ENCODE peak calls at places on chromosomes 5 and 9, in four cellular contexts. Y is H9, Q is H1, B is IMR-90. H is an unnamed sample.

GRCh38 chr9:135401218-135401617 is 78.4 kb upstream of the PPP1R26 start:
- DNase-seq in Q (no peak), B (no peak), Y (no peak), H (no peak)

GRCh38 chr5:11599499-11599898 is 304.7 kb downstream of the CTNND2 start:
- DNase-seq in B (no peak), Q (no peak), Y (no peak), H (no peak)

GRCh38 chr9:26833792-26834191 is 58.8 kb downstream of the CAAP1 start:
- DNase-seq in Y (peak; percentile 53), B (no peak), Q (peak; percentile 21), H (peak; percentile 68)

GRCh38 chr5:102668220-102668930 is 86.7 kb upstream of the PAM start:
- DNase-seq in B (no peak), Y (no peak), Q (no peak), H (peak; percentile 34)

GRCh38 chr9:77449177-77450092 is 198.7 kb downstream of the GNA14 start:
- DNase-seq in B (peak; percentile 84), Y (no peak), Q (no peak), H (no peak)

GRCh38 chr9:119366909-119367690 is 2.1 kb downstream of the BRINP1 start:
- DNase-seq in Q (no peak), B (no peak), Y (no peak), H (peak; percentile 16)

GRCh38 chr5:35319231-35320002 is 89.1 kb upstream of the PRLR start:
- DNase-seq in B (peak; percentile 2), Y (no peak), Q (no peak), H (no peak)

GRCh38 chr5:57174128-57174849 is 430 bp downstream of the GPBP1 start:
- DNase-seq in B (no peak), Y (no peak), Q (no peak), H (peak; percentile 66)

GRCh38 chr9:97038551-97038908 is 412 bp downstream of the CTSV start:
- DNase-seq in Q (no peak), Y (no peak), B (no peak), H (no peak)

DNA sequence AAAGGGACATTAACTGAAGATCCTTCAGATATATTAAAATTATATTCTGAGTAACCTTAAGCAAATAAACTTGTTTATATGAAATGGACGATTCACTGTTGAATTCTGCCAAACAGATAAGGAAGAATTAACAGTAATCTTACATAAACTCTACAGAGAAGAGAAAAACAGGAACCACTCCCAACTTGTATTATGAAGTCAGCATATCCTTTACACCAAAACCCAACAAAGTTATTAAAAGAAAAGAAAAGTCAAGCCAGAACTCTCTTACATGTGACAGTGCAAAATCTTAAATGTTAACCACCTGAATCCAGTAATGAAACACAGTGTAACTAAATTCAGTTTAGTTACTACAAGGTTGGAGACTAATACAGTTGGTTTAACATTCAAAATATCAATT is 185.8 kb downstream of the DEPDC1B start:
- DNase-seq in Q (no peak), Y (no peak), B (peak; percentile 15), H (no peak)
- H4K5ac ChIP-seq in Q (no peak overlapping the region), Y (no peak overlapping the region), B (no peak overlapping the region), H (no peak overlapping the region)

DNA sequence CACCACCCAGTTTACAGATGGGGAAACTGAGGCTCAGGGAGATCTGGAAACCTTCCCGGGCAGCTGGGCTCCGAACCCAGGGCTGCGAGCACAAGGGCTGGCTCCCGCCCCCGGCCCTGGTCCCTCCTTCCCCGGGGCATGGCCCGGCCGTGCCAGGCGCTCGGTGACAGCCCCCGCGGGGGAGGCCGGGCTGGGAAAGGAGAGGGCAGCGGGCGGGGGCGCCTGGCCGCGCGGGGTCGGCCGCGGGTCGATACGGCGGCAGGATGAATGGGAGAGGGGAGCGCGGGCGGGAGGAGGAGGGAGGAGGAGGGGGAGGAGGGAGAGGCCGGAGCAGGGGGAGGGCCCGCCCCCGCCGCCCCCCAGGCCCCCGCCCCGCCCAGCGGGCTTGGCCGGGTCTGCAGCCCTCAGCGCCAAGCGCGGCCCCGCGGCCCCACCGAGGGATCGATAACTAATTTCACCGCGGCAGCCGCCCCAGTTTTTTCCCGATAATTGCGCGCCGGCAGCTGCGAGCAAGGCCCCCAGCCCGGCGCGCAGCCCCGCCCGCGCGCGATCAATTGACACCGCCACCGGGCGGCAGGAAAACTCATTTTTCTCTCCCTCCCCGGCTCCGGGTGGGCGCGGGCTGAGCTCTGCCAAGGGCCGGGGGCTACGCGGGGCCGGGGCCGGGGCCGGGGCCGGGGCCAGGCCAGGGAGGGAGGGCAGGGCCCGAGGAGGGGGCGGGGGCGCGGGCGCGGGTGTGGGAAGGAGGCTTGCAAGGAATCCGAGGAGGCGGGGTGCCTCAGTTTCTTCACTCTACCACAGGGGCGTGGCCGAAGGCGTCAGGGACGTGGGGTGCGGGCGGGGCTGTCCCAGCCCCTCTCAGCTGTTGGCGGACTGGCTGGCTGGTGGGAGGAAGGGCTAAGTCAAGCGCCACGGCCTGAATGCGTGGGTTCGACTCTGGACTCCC is 52.1 kb downstream of the C9orf50 start:
- DNase-seq in Y (peak; percentile 64), Q (no peak), B (no peak), H (peak; percentile 64)
- H4K5ac ChIP-seq in Y (no peak overlapping the region), Q (peak overlapping the region; percentile 34), B (peak overlapping the region; percentile 97), H (no peak overlapping the region)

DNA sequence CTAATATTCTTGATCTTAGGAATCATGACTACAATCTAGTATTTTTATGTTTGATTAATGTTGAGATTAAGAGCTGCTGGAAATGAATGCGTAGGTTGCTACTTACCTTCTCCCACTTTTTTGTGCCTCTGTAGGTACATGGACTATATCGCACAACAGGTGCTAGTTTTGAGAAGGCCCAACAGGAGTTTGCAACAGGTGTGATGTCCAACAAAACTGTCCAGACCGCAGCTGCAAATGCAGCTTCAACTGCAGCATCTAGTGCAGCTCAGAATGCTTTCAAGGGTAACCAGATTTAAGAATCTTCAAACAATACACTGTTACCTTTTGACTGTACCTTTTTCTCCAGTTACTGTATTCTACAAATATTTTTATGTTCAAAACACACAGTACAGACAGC is 115.0 kb downstream of the SCAMP1 start:
- DNase-seq in B (no peak), Q (no peak), Y (no peak), H (no peak)
- H4K5ac ChIP-seq in B (no peak overlapping the region), Q (no peak overlapping the region), Y (no peak overlapping the region), H (no peak overlapping the region)

GRCh38 chr9:104915739-104916138 is 12.2 kb downstream of the ABCA1 start:
- DNase-seq in Q (no peak), B (no peak), Y (no peak), H (no peak)
- H4K5ac ChIP-seq in Q (no peak overlapping the region), B (no peak overlapping the region), Y (no peak overlapping the region), H (no peak overlapping the region)